ENCODE peak calls at places on chromosome 7, in six cellular contexts. M is esophagus muscularis mucosa; P is AG09309; N is activated CD4-positive, CD25-positive, alpha-beta regulatory T cell treated with anti-CD3 and anti-CD28 coated beads, Interleukin-2, amount 50 U/mL, for 16 hours; X is GM23248; L is GM04504. F is an unnamed sample.

GRCh38 chr7:157386979-157387800 is 50.4 kb downstream of the DNAJB6 start:
- DNase-seq in M (peak), P (no peak), N (peak), X (peak), L (no peak), F (peak)

GRCh38 chr7:110308791-110309190 is 782.1 kb upstream of the LRRN3 start:
- DNase-seq in M (no peak), P (no peak), N (no peak), X (no peak), L (no peak), F (no peak)

GRCh38 chr7:157010588-157011332 is at the start of gene MNX1:
- DNase-seq in M (no peak), P (no peak), N (no peak), X (no peak), L (no peak), F (peak)

GRCh38 chr7:43834463-43835251 is 34.7 kb downstream of the MRPS24 start:
- DNase-seq in M (no peak), P (no peak), N (peak), X (peak), L (no peak), F (peak)

GRCh38 chr7:142231716-142232115 is 26.1 kb downstream of the PRSS58 start:
- DNase-seq in M (no peak), P (no peak), N (no peak), X (peak), L (no peak), F (no peak)

GRCh38 chr7:137282043-137282442 is 61.5 kb downstream of the PTN start:
- DNase-seq in M (no peak), P (no peak), N (no peak), X (no peak), L (peak), F (no peak)

GRCh38 chr7:151518105-151518780 is 1.5 kb downstream of the RHEB start:
- DNase-seq in M (no peak), P (no peak), N (peak), X (peak), L (no peak), F (no peak)

GRCh38 chr7:24956021-24956420 is 24.0 kb downstream of the OSBPL3 start:
- DNase-seq in M (no peak), P (no peak), N (no peak), X (peak), L (no peak), F (no peak)

GRCh38 chr7:134619627-134620331 is 26.9 kb upstream of the BPGM start:
- DNase-seq in M (no peak), P (peak), N (no peak), X (peak), L (peak), F (peak)

GRCh38 chr7:33979807-33980355 is 74.5 kb downstream of the BMPER start:
- DNase-seq in M (no peak), P (peak), N (no peak), X (peak), L (peak), F (peak)

GRCh38 chr7:65477326-65477725 is 103.7 kb downstream of the ZNF92 start:
- DNase-seq in M (no peak), P (no peak), N (no peak), X (peak), L (no peak), F (no peak)

GRCh38 chr7:140605337-140605736 is 35.3 kb downstream of the DENND2A start:
- DNase-seq in M (no peak), P (no peak), N (no peak), X (peak), L (no peak), F (no peak)

F was measured in HS-5.